ENCODE peak calls at places on chromosomes 7 and 10, in four cellular contexts. E is cardiac muscle cell, B is mammary epithelial cell, V is breast epithelium. S is an unnamed sample.

GRCh38 chr7:13742719-13743640 is 246.5 kb downstream of the ETV1 start:
- DNase-seq in E (peak), B (peak), V (no peak), S (peak)

GRCh38 chr10:100401631-100402328 is 54.7 kb downstream of the SCD start:
- DNase-seq in E (no peak), B (no peak), V (no peak), S (no peak)

GRCh38 chr10:124059552-124059951 is 33.8 kb downstream of the CHST15 start:
- DNase-seq in E (no peak), B (no peak), V (no peak), S (no peak)

GRCh38 chr10:68230268-68230667 is 1.6 kb downstream of the ATOH7 start:
- DNase-seq in E (no peak), B (no peak), V (no peak), S (no peak)

GRCh38 chr10:22442063-22442462 is 96.8 kb downstream of the SPAG6 start:
- DNase-seq in E (no peak), B (no peak), V (no peak), S (no peak)

GRCh38 chr10:17353568-17353967 is 100.8 kb downstream of the ST8SIA6 start:
- DNase-seq in E (no peak), B (peak), V (no peak), S (no peak)

GRCh38 chr10:93695720-93696119 is 6.7 kb downstream of the FRA10AC1 start:
- DNase-seq in E (no peak), B (no peak), V (no peak), S (no peak)

GRCh38 chr7:613442-614140 is 93.9 kb upstream of the PDGFA start:
- DNase-seq in E (no peak), B (peak), V (no peak), S (no peak)

GRCh38 chr7:36570508-36571219 is 153.6 kb downstream of the AOAH start:
- DNase-seq in E (no peak), B (no peak), V (no peak), S (no peak)

GRCh38 chr10:11863353-11864105 is 40.4 kb downstream of the PROSER2 start:
- DNase-seq in E (no peak), B (no peak), V (no peak), S (no peak)

GRCh38 chr10:103871006-103871405 is 15.6 kb upstream of the SH3PXD2A start:
- DNase-seq in E (no peak), B (peak), V (no peak), S (no peak)

GRCh38 chr10:44353128-44353390 is 31.8 kb downstream of the CXCL12 start:
- DNase-seq in E (no peak), B (no peak), V (no peak), S (no peak)

GRCh38 chr7:136009488-136010079 is 32.4 kb upstream of the MTPN start:
- DNase-seq in E (peak), B (peak), V (no peak), S (no peak)

GRCh38 chr7:66638309-66639099 is 9.8 kb downstream of the KCTD7 start:
- DNase-seq in E (no peak), B (no peak), V (no peak), S (no peak)

GRCh38 chr10:91096263-91096662 is 124.2 kb upstream of the PCGF5 start:
- DNase-seq in E (no peak), B (no peak), V (no peak), S (no peak)

GRCh38 chr10:72087392-72087968 is 871 bp downstream of the SPOCK2 start:
- DNase-seq in E (no peak), B (no peak), V (no peak), S (no peak)

GRCh38 chr10:122786269-122786668 is 59.4 kb downstream of the CUZD1 start:
- DNase-seq in E (peak), B (peak), V (no peak), S (no peak)

GRCh38 chr10:103757531-103758293 is 97.7 kb downstream of the SH3PXD2A start:
- DNase-seq in E (peak), B (peak), V (no peak), S (no peak)

GRCh38 chr10:92267343-92267742 is 23.5 kb downstream of the CPEB3 start:
- DNase-seq in E (no peak), B (no peak), V (no peak), S (no peak)

GRCh38 chr10:78540355-78541076 is 506.9 kb downstream of the RPS24 start:
- DNase-seq in E (no peak), B (no peak), V (no peak), S (no peak)

GRCh38 chr10:19815478-19816419 is 483 bp upstream of the PLXDC2 start:
- DNase-seq in E (peak), B (peak), V (peak), S (peak)

GRCh38 chr10:114026189-114027040 is 17.3 kb upstream of the ADRB1 start:
- DNase-seq in E (peak), B (peak), V (no peak), S (no peak)

GRCh38 chr7:80900583-80901576 is 18.0 kb downstream of the SEMA3C start:
- DNase-seq in E (peak), B (peak), V (no peak), S (no peak)

GRCh38 chr10:96130326-96130758 is 245 bp downstream of the ZNF518A start:
- DNase-seq in E (peak), B (no peak), V (peak), S (peak)

GRCh38 chr7:92115821-92116220 is 18.5 kb downstream of the CYP51A1 start:
- DNase-seq in E (no peak), B (no peak), V (no peak), S (no peak)

GRCh38 chr7:82413237-82413636 is 30.3 kb downstream of the CACNA2D1 start:
- DNase-seq in E (no peak), B (no peak), V (no peak), S (no peak)

GRCh38 chr7:136066304-136067143 is 89.4 kb upstream of the MTPN start:
- DNase-seq in E (no peak), B (no peak), V (no peak), S (no peak)

GRCh38 chr10:23157239-23157661 is 34.9 kb upstream of the PTF1A start:
- DNase-seq in E (no peak), B (no peak), V (no peak), S (no peak)

GRCh38 chr10:6269953-6270867 is 67.5 kb downstream of the PFKFB3 start:
- DNase-seq in E (no peak), B (peak), V (no peak), S (no peak)

GRCh38 chr7:149278396-149278795 is 16.4 kb downstream of the ZNF783 start:
- DNase-seq in E (no peak), B (no peak), V (peak), S (no peak)

GRCh38 chr10:31475514-31475913 is 156.5 kb downstream of the ZEB1 start:
- DNase-seq in E (no peak), B (no peak), V (no peak), S (no peak)

GRCh38 chr10:97721871-97722780 is 8.6 kb downstream of the MARVELD1 start:
- DNase-seq in E (no peak), B (no peak), V (no peak), S (no peak)

GRCh38 chr7:90625051-90625450 is 28.9 kb downstream of the CDK14 start:
- DNase-seq in E (peak), B (no peak), V (no peak), S (no peak)

DNA sequence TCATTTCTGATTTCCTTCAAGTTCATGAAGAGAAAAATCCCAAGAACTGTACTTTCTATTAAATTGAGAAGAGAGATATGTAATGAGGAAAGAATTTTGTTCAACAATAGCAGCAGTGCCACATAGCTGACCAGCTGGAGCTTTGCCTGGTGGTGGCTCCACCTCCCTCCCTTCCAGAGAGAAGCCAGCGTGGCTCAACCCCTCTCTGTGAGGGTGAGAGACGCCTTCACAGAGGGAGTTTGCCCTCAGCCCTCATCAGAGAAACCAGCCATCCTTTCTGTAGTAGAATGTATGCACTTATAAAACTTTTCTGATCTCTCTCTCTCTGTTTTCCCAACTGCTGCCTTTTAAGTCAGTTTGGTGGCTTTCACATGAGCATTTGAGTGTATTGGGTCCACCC is 20.5 kb upstream of the COL1A2 start:
- DNase-seq in E (peak), B (peak), V (no peak), S (no peak)
- H3K27ac ChIP-seq in E (no peak), B (no peak), V (peak), S (no peak)

DNA sequence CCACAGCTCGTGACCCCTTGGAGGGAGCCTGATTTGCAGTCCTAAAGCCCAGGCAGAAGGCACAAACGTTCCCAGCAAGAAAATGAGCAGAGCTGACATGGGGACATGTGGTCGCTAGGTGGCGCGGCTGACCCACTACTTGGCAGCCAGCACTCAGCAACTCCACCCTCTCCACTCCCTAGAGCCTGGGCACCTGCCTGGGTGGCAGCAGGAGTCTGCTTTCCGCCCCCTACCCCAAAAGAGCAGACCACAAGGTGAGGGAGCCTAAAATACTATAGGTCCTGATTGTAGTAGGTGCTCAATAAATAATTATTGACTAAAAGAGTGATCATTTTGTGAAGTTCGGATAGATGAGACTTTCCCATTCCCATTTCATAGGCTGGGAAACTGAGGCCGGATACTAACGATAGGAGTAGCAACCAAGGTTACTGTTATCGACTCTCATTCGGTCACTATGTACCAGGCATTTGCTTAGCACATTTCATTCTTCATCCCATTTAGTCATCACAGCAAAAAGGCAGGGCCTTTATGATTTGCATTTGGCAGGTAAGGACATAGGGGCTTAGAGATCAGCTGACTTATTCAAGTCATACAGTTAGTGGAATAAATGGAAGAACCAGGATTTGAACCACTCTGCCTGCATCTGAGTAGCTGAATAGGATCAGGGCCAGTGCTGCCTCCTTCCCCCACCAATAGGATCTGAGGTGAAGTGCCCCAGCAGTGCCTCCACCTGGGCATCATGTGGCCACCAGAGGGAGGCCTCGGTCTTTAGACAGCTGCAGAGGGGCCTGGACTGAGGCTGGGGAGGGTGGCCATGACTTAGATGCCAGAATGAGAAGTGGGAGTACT is 57.3 kb downstream of the NEUROG3 start:
- DNase-seq in E (peak), B (peak), V (no peak), S (peak)
- H3K27ac ChIP-seq in E (no peak), B (no peak), V (no peak), S (no peak)

GRCh38 chr7:143383642-143383957 is 2.5 kb downstream of the ZYX start:
- DNase-seq in E (peak), B (peak), V (no peak), S (no peak)

GRCh38 chr7:143382126-143382790 is 1.1 kb downstream of the ZYX start:
- DNase-seq in E (peak), B (no peak), V (no peak), S (no peak)

GRCh38 chr7:143384741-143385631 is 3.8 kb downstream of the ZYX start:
- DNase-seq in E (peak), B (no peak), V (no peak), S (no peak)

GRCh38 chr7:143382791-143383641 is 1.9 kb downstream of the ZYX start:
- DNase-seq in E (peak), B (no peak), V (no peak), S (no peak)

DNA sequence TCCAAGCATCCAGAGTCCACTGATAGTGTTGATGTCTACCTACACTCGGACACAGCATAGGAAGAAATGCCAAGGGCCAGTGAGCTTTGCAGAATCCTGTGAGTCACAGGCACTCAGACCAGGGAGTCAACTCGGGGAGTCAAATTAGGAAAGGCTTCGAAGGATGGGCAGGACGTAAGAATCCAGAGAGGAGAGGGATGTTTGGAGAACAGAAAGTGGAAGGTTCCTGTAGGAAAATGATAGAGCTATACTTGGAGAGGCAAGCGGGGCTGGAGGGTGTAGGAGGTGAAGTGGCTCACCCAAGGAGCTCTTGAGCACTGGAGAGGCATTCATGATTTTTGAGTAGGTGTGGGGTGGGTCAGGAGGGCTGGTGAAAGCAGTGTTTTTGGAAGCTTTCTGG is 3.0 kb downstream of the ZYX start:
- DNase-seq in E (peak), B (no peak), V (no peak), S (no peak)
- H3K27ac ChIP-seq in E (no peak), B (no peak), V (peak), S (no peak)

GRCh38 chr7:4769753-4770152 is 5.7 kb upstream of the AP5Z1 start:
- DNase-seq in E (peak), B (no peak), V (no peak), S (no peak)
- H3K27ac ChIP-seq in E (no peak), B (no peak), V (no peak), S (no peak)

GRCh38 chr7:75960372-75960771 is 34.0 kb downstream of the TMEM120A start:
- DNase-seq in E (no peak), B (no peak), V (no peak), S (no peak)

GRCh38 chr7:75963383-75963995 is 30.9 kb downstream of the TMEM120A start:
- DNase-seq in E (no peak), B (no peak), V (no peak), S (no peak)

GRCh38 chr7:75961194-75961593 is 33.2 kb downstream of the TMEM120A start:
- DNase-seq in E (no peak), B (no peak), V (no peak), S (no peak)

GRCh38 chr7:75965617-75966016 is 28.8 kb downstream of the TMEM120A start:
- DNase-seq in E (no peak), B (no peak), V (no peak), S (no peak)

GRCh38 chr7:75962607-75963382 is 31.6 kb downstream of the TMEM120A start:
- DNase-seq in E (peak), B (no peak), V (no peak), S (no peak)
- H3K27ac ChIP-seq in E (peak), B (no peak), V (peak), S (no peak)

DNA sequence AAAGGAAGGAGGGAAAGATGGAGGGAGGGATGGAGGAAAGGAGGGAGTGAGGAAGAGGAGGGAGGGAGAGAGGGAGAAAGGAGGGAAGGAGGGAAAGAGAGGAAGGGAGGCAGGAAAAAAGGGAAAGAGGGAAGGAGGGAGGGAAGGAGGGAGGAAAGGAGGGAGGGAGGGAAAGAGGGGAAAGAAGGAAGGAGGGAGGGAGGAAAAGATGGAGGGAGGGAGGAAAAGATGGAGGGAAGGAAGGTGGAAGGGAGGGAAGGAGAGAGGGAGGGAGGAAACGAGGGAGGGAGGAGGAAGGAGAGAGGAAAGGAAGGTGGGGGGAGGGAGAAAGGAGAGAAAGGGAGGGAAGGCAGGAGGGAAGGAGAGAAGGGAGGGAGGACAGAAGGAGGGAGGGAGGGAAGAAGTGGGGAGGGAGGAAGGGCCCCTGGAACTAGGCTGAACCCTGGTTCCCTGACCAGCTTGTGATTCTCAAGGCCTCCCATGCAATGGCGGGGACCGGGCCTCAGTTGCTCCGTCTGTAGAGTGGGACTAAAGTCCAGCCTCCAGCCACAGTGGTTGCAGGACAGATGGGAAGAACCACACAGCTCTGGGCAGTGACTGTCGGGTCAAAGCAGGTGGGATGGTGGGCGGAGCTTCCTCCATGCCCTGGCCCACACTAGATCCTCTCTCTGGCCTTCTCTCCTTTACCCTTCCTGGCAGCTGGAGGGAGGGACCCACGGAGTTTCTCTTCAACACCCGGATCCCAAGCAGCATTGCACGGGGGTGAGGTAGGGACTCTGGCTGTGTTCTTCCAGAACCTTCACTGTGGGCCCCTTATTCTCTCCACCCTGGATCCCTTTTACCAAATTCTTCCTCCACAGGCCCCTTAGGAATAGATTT is 4.3 kb upstream of the TTYH3 start:
- DNase-seq in E (no peak), B (no peak), V (no peak), S (no peak)
- H3K27ac ChIP-seq in E (no peak), B (no peak), V (peak), S (peak)

DNA sequence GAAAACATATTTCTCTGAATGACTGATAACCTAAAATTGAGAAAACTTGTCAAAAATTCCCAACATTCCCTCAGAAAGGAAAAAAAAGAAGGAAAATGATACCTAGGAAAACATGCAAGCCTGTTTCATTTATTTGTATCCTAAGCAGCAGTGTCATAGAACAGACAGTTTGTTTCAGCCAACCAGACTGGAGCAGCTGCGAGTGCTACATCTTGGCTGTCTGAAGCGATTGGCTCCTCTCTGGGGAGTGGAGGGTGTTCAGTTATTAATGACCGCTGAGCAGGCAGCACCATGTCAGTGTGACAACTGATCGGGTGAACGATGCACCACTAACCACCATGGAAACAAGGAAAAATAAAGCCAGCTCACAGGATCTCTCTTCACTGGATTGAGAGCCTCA is at the start of gene LRRN3:
- DNase-seq in E (peak), B (no peak), V (no peak), S (peak)
- H3K27ac ChIP-seq in E (peak), B (no peak), V (no peak), S (no peak)